ENCODE peak calls at places on chromosome 5, in ten cellular contexts. One of them, this sample, is unnamed.
A peak's percentile ranks its signal among the peaks of the same experiment; 100 is the strongest.

GRCh38 chr5:61496406-61497307 is 164.6 kb downstream of the ZSWIM6 start:
- DNase-seq in SJSA1: no peak
- DNase-seq in naive B cell: no peak
- DNase-seq in Daoy: no peak
- DNase-seq in stimulated activated CD4-positive, alpha-beta T cell treated with anti-CD3 and anti-CD28 coated beads, Interleukin-15, amount 100 ng/mL, for 1 hour: no peak
- DNase-seq in NCI-H69: peak; percentile 94
- DNase-seq in MG63: no peak
- DNase-seq in HCT116: no peak
- DNase-seq in NCI-H2081: peak; percentile 64
- DNase-seq in EH: no peak
- DNase-seq in this sample: no peak

GRCh38 chr5:148615644-148616283 is 38.6 kb downstream of the HTR4 start:
- DNase-seq in naive B cell: no peak
- DNase-seq in Daoy: peak; percentile 18
- DNase-seq in stimulated activated CD4-positive, alpha-beta T cell treated with anti-CD3 and anti-CD28 coated beads, Interleukin-15, amount 100 ng/mL, for 1 hour: no peak
- DNase-seq in SJSA1: no peak
- DNase-seq in HCT116: no peak
- DNase-seq in MG63: peak; percentile 28
- DNase-seq in NCI-H69: no peak
- DNase-seq in EH: peak; percentile 22
- DNase-seq in NCI-H2081: no peak
- DNase-seq in this sample: no peak

GRCh38 chr5:133721365-133721764 is 109.0 kb upstream of the FSTL4 start:
- DNase-seq in SJSA1: no peak
- DNase-seq in EH: no peak
- DNase-seq in Daoy: no peak
- DNase-seq in NCI-H2081: no peak
- DNase-seq in NCI-H69: no peak
- DNase-seq in HCT116: no peak
- DNase-seq in stimulated activated CD4-positive, alpha-beta T cell treated with anti-CD3 and anti-CD28 coated beads, Interleukin-15, amount 100 ng/mL, for 1 hour: no peak
- DNase-seq in MG63: no peak
- DNase-seq in naive B cell: no peak
- DNase-seq in this sample: no peak

GRCh38 chr5:147348046-147348445 is 113.2 kb downstream of the STK32A start:
- DNase-seq in stimulated activated CD4-positive, alpha-beta T cell treated with anti-CD3 and anti-CD28 coated beads, Interleukin-15, amount 100 ng/mL, for 1 hour: no peak
- DNase-seq in MG63: no peak
- DNase-seq in EH: peak; percentile 14
- DNase-seq in NCI-H2081: no peak
- DNase-seq in Daoy: no peak
- DNase-seq in naive B cell: no peak
- DNase-seq in HCT116: no peak
- DNase-seq in NCI-H69: no peak
- DNase-seq in SJSA1: no peak
- DNase-seq in this sample: no peak

GRCh38 chr5:173778152-173778782 is 109.9 kb upstream of the CPEB4 start:
- DNase-seq in EH: no peak
- DNase-seq in Daoy: no peak
- DNase-seq in SJSA1: no peak
- DNase-seq in naive B cell: no peak
- DNase-seq in MG63: no peak
- DNase-seq in NCI-H69: no peak
- DNase-seq in stimulated activated CD4-positive, alpha-beta T cell treated with anti-CD3 and anti-CD28 coated beads, Interleukin-15, amount 100 ng/mL, for 1 hour: no peak
- DNase-seq in HCT116: no peak
- DNase-seq in NCI-H2081: no peak
- DNase-seq in this sample: no peak

GRCh38 chr5:122182491-122182921 is 53.2 kb downstream of the ZNF474 start:
- DNase-seq in NCI-H69: peak; percentile 81
- DNase-seq in SJSA1: peak; percentile 84
- DNase-seq in EH: peak; percentile 80
- DNase-seq in stimulated activated CD4-positive, alpha-beta T cell treated with anti-CD3 and anti-CD28 coated beads, Interleukin-15, amount 100 ng/mL, for 1 hour: no peak
- DNase-seq in MG63: peak; percentile 89
- DNase-seq in Daoy: peak; percentile 94
- DNase-seq in HCT116: no peak
- DNase-seq in naive B cell: no peak
- DNase-seq in NCI-H2081: no peak
- DNase-seq in this sample: no peak

GRCh38 chr5:96861044-96861443 is 15.3 kb upstream of the ERAP2 start:
- DNase-seq in stimulated activated CD4-positive, alpha-beta T cell treated with anti-CD3 and anti-CD28 coated beads, Interleukin-15, amount 100 ng/mL, for 1 hour: no peak
- DNase-seq in EH: no peak
- DNase-seq in HCT116: no peak
- DNase-seq in naive B cell: no peak
- DNase-seq in SJSA1: no peak
- DNase-seq in Daoy: no peak
- DNase-seq in NCI-H69: peak; percentile 84
- DNase-seq in MG63: no peak
- DNase-seq in NCI-H2081: no peak
- DNase-seq in this sample: no peak

GRCh38 chr5:78527054-78527884 is 121.3 kb downstream of the LHFPL2 start:
- DNase-seq in HCT116: no peak
- DNase-seq in NCI-H2081: no peak
- DNase-seq in naive B cell: no peak
- DNase-seq in SJSA1: peak; percentile 53
- DNase-seq in NCI-H69: no peak
- DNase-seq in MG63: peak; percentile 76
- DNase-seq in Daoy: peak; percentile 93
- DNase-seq in EH: peak; percentile 97
- DNase-seq in stimulated activated CD4-positive, alpha-beta T cell treated with anti-CD3 and anti-CD28 coated beads, Interleukin-15, amount 100 ng/mL, for 1 hour: no peak
- DNase-seq in this sample: no peak

GRCh38 chr5:68171101-68171558 is 44.4 kb upstream of the PIK3R1 start:
- DNase-seq in naive B cell: no peak
- DNase-seq in SJSA1: no peak
- DNase-seq in HCT116: no peak
- DNase-seq in Daoy: no peak
- DNase-seq in NCI-H2081: no peak
- DNase-seq in NCI-H69: no peak
- DNase-seq in EH: peak; percentile 35
- DNase-seq in stimulated activated CD4-positive, alpha-beta T cell treated with anti-CD3 and anti-CD28 coated beads, Interleukin-15, amount 100 ng/mL, for 1 hour: no peak
- DNase-seq in MG63: no peak
- DNase-seq in this sample: no peak

GRCh38 chr5:92364986-92365550 is 982.0 kb upstream of the ARRDC3 start:
- DNase-seq in MG63: no peak
- DNase-seq in naive B cell: no peak
- DNase-seq in EH: peak; percentile 39
- DNase-seq in NCI-H2081: no peak
- DNase-seq in SJSA1: no peak
- DNase-seq in HCT116: no peak
- DNase-seq in NCI-H69: no peak
- DNase-seq in stimulated activated CD4-positive, alpha-beta T cell treated with anti-CD3 and anti-CD28 coated beads, Interleukin-15, amount 100 ng/mL, for 1 hour: no peak
- DNase-seq in Daoy: no peak
- DNase-seq in this sample: no peak

GRCh38 chr5:91135475-91136248 is 247.5 kb downstream of the ARRDC3 start:
- DNase-seq in NCI-H69: peak; percentile 17
- DNase-seq in SJSA1: no peak
- DNase-seq in MG63: no peak
- DNase-seq in stimulated activated CD4-positive, alpha-beta T cell treated with anti-CD3 and anti-CD28 coated beads, Interleukin-15, amount 100 ng/mL, for 1 hour: no peak
- DNase-seq in Daoy: no peak
- DNase-seq in HCT116: no peak
- DNase-seq in naive B cell: no peak
- DNase-seq in NCI-H2081: no peak
- DNase-seq in EH: no peak
- DNase-seq in this sample: no peak

GRCh38 chr5:134592141-134592746 is 40.4 kb downstream of the SAR1B start:
- DNase-seq in Daoy: no peak
- DNase-seq in NCI-H69: peak; percentile 10
- DNase-seq in HCT116: no peak
- DNase-seq in naive B cell: no peak
- DNase-seq in NCI-H2081: no peak
- DNase-seq in stimulated activated CD4-positive, alpha-beta T cell treated with anti-CD3 and anti-CD28 coated beads, Interleukin-15, amount 100 ng/mL, for 1 hour: no peak
- DNase-seq in MG63: no peak
- DNase-seq in SJSA1: no peak
- DNase-seq in EH: peak; percentile 37
- DNase-seq in this sample: no peak

GRCh38 chr5:21209404-21209803 is 1221.4 kb upstream of the CDH18 start:
- DNase-seq in HCT116: no peak
- DNase-seq in NCI-H69: no peak
- DNase-seq in EH: no peak
- DNase-seq in Daoy: no peak
- DNase-seq in SJSA1: no peak
- DNase-seq in NCI-H2081: no peak
- DNase-seq in naive B cell: no peak
- DNase-seq in stimulated activated CD4-positive, alpha-beta T cell treated with anti-CD3 and anti-CD28 coated beads, Interleukin-15, amount 100 ng/mL, for 1 hour: no peak
- DNase-seq in MG63: no peak
- DNase-seq in this sample: no peak

GRCh38 chr5:153617190-153617589 is 126.7 kb downstream of the GRIA1 start:
- DNase-seq in SJSA1: peak; percentile 49
- DNase-seq in NCI-H69: no peak
- DNase-seq in NCI-H2081: no peak
- DNase-seq in Daoy: peak; percentile 13
- DNase-seq in stimulated activated CD4-positive, alpha-beta T cell treated with anti-CD3 and anti-CD28 coated beads, Interleukin-15, amount 100 ng/mL, for 1 hour: no peak
- DNase-seq in HCT116: no peak
- DNase-seq in MG63: no peak
- DNase-seq in EH: peak; percentile 83
- DNase-seq in naive B cell: no peak
- DNase-seq in this sample: no peak

GRCh38 chr5:13591621-13592020 is 352.9 kb downstream of the DNAH5 start:
- DNase-seq in stimulated activated CD4-positive, alpha-beta T cell treated with anti-CD3 and anti-CD28 coated beads, Interleukin-15, amount 100 ng/mL, for 1 hour: no peak
- DNase-seq in NCI-H69: peak; percentile 18
- DNase-seq in naive B cell: no peak
- DNase-seq in Daoy: peak; percentile 69
- DNase-seq in MG63: no peak
- DNase-seq in NCI-H2081: no peak
- DNase-seq in HCT116: no peak
- DNase-seq in SJSA1: peak; percentile 6
- DNase-seq in EH: peak; percentile 86
- DNase-seq in this sample: no peak

GRCh38 chr5:54611290-54611951 is 93.9 kb downstream of the SNX18 start:
- DNase-seq in naive B cell: no peak
- DNase-seq in MG63: no peak
- DNase-seq in Daoy: no peak
- DNase-seq in HCT116: no peak
- DNase-seq in SJSA1: peak; percentile 63
- DNase-seq in NCI-H69: no peak
- DNase-seq in stimulated activated CD4-positive, alpha-beta T cell treated with anti-CD3 and anti-CD28 coated beads, Interleukin-15, amount 100 ng/mL, for 1 hour: no peak
- DNase-seq in EH: peak; percentile 77
- DNase-seq in NCI-H2081: no peak
- DNase-seq in this sample: no peak

GRCh38 chr5:1464511-1464910 is 19.3 kb upstream of the SLC6A3 start:
- DNase-seq in SJSA1: no peak
- DNase-seq in naive B cell: no peak
- DNase-seq in NCI-H2081: no peak
- DNase-seq in EH: no peak
- DNase-seq in stimulated activated CD4-positive, alpha-beta T cell treated with anti-CD3 and anti-CD28 coated beads, Interleukin-15, amount 100 ng/mL, for 1 hour: no peak
- DNase-seq in Daoy: no peak
- DNase-seq in MG63: no peak
- DNase-seq in NCI-H69: no peak
- DNase-seq in HCT116: no peak
- DNase-seq in this sample: no peak

GRCh38 chr5:159737263-159737662 is 179.0 kb upstream of the ADRA1B start:
- DNase-seq in Daoy: no peak
- DNase-seq in naive B cell: no peak
- DNase-seq in MG63: no peak
- DNase-seq in EH: peak; percentile 39
- DNase-seq in NCI-H2081: no peak
- DNase-seq in stimulated activated CD4-positive, alpha-beta T cell treated with anti-CD3 and anti-CD28 coated beads, Interleukin-15, amount 100 ng/mL, for 1 hour: no peak
- DNase-seq in NCI-H69: no peak
- DNase-seq in HCT116: no peak
- DNase-seq in SJSA1: no peak
- DNase-seq in this sample: no peak

GRCh38 chr5:87361031-87361443 is 51.7 kb downstream of the CCNH start:
- DNase-seq in EH: peak; percentile 42
- DNase-seq in naive B cell: no peak
- DNase-seq in stimulated activated CD4-positive, alpha-beta T cell treated with anti-CD3 and anti-CD28 coated beads, Interleukin-15, amount 100 ng/mL, for 1 hour: no peak
- DNase-seq in Daoy: no peak
- DNase-seq in NCI-H2081: no peak
- DNase-seq in NCI-H69: no peak
- DNase-seq in MG63: no peak
- DNase-seq in SJSA1: no peak
- DNase-seq in HCT116: no peak
- DNase-seq in this sample: no peak

GRCh38 chr5:157497875-157498611 is 38.0 kb downstream of the NIPAL4 start:
- DNase-seq in HCT116: no peak
- DNase-seq in NCI-H69: peak; percentile 94
- DNase-seq in Daoy: no peak
- DNase-seq in naive B cell: no peak
- DNase-seq in SJSA1: no peak
- DNase-seq in stimulated activated CD4-positive, alpha-beta T cell treated with anti-CD3 and anti-CD28 coated beads, Interleukin-15, amount 100 ng/mL, for 1 hour: no peak
- DNase-seq in MG63: no peak
- DNase-seq in EH: no peak
- DNase-seq in NCI-H2081: peak; percentile 63
- DNase-seq in this sample: no peak

This sample was measured in CD8-positive, alpha-beta T cell.